ENCODE peak calls at places on chromosomes 16 and 17, in four cellular contexts. L is MM.1S, X is heart right ventricle, Z is neural progenitor cell. C is an unnamed sample.

GRCh38 chr16:69494993-69495392 is 70.6 kb downstream of the CYB5B start:
- DNase-seq in Z (peak; percentile 57), L (no peak), X (no peak), C (no peak)

GRCh38 chr17:63996430-63997182 is 1.5 kb upstream of the PRR29 start:
- DNase-seq in Z (peak; percentile 0), X (no peak), L (no peak), C (no peak)

GRCh38 chr16:66538910-66539309 is 11.0 kb downstream of the TK2 start:
- DNase-seq in X (no peak), Z (no peak), L (no peak), C (no peak)

GRCh38 chr17:29677139-29677834 is 54.6 kb upstream of the CORO6 start:
- DNase-seq in L (no peak), X (no peak), Z (no peak), C (no peak)

GRCh38 chr17:17176341-17176740 is 29.8 kb downstream of the PLD6 start:
- DNase-seq in L (no peak), X (no peak), Z (no peak), C (no peak)

GRCh38 chr16:58236231-58236690 is 38.4 kb upstream of the CSNK2A2 start:
- DNase-seq in X (peak; percentile 52), L (peak; percentile 75), Z (peak; percentile 93), C (peak; percentile 59)

GRCh38 chr16:54465063-54465462 is 178.5 kb upstream of the IRX3 start:
- DNase-seq in Z (no peak), L (no peak), X (no peak), C (no peak)

GRCh38 chr17:1905190-1905919 is 75.5 kb downstream of the RPA1 start:
- DNase-seq in L (no peak), Z (peak; percentile 73), X (no peak), C (no peak)

GRCh38 chr16:80759419-80760162 is 44.8 kb downstream of the CDYL2 start:
- DNase-seq in L (no peak), X (no peak), Z (no peak), C (no peak)

GRCh38 chr17:59565959-59566324 is 532 bp downstream of the DHX40 start:
- DNase-seq in L (peak; percentile 52), Z (peak; percentile 79), X (peak; percentile 23), C (peak; percentile 15)

GRCh38 chr16:11783319-11784047 is 13.6 kb downstream of the ZC3H7A start:
- DNase-seq in L (peak; percentile 70), X (no peak), Z (no peak), C (no peak)

GRCh38 chr16:53129281-53130192 is 74.7 kb downstream of the CHD9 start:
- DNase-seq in Z (no peak), X (no peak), L (no peak), C (peak; percentile 11)

GRCh38 chr16:25264599-25264998 is 7.0 kb upstream of the ZKSCAN2 start:
- DNase-seq in L (peak; percentile 14), Z (peak; percentile 15), X (no peak), C (no peak)

GRCh38 chr16:29192329-29193247 is 207.7 kb downstream of the LAT start:
- DNase-seq in X (no peak), L (no peak), Z (no peak), C (no peak)

GRCh38 chr17:40341808-40342574 is 22.5 kb downstream of the GJD3 start:
- DNase-seq in X (peak; percentile 88), Z (peak; percentile 84), L (no peak), C (peak; percentile 77)

GRCh38 chr17:8837438-8838075 is 29.9 kb downstream of the PIK3R6 start:
- DNase-seq in Z (no peak), L (no peak), X (no peak), C (no peak)

GRCh38 chr17:39069114-39069756 is 82.2 kb downstream of the PLXDC1 start:
- DNase-seq in X (no peak), L (peak; percentile 39), Z (peak; percentile 74), C (peak; percentile 15)

GRCh38 chr16:54072237-54072636 is 214.3 kb downstream of the IRX3 start:
- DNase-seq in Z (peak; percentile 36), X (no peak), L (no peak), C (no peak)

GRCh38 chr17:5329784-5330557 is 47.9 kb downstream of the RABEP1 start:
- DNase-seq in L (peak; percentile 35), Z (no peak), X (no peak), C (no peak)

GRCh38 chr17:40915199-40915661 is 22.2 kb downstream of the KRT23 start:
- DNase-seq in L (no peak), X (no peak), Z (no peak), C (no peak)

GRCh38 chr17:46878055-46878454 is 26.7 kb downstream of the WNT9B start:
- DNase-seq in Z (no peak), L (no peak), X (peak; percentile 41), C (no peak)

GRCh38 chr17:11026903-11027302 is 189.0 kb upstream of the PIRT start:
- DNase-seq in X (no peak), L (no peak), Z (no peak), C (no peak)

GRCh38 chr17:383771-384621 is 31.4 kb upstream of the RPH3AL start:
- DNase-seq in Z (peak; percentile 14), X (no peak), L (no peak), C (no peak)

GRCh38 chr16:66070140-66070887 is 296.2 kb upstream of the CDH5 start:
- DNase-seq in L (no peak), Z (no peak), X (peak; percentile 68), C (peak; percentile 85)

GRCh38 chr16:81901483-81901882 is 109.8 kb downstream of the SDR42E1 start:
- DNase-seq in L (no peak), X (no peak), Z (no peak), C (peak; percentile 68)

GRCh38 chr16:5649762-5650445 is 552.3 kb upstream of the EEF2KMT start:
- DNase-seq in X (no peak), Z (no peak), L (no peak), C (no peak)

GRCh38 chr17:32267690-32268205 is 2.1 kb downstream of the RHBDL3 start:
- DNase-seq in Z (peak; percentile 37), X (no peak), L (no peak), C (no peak)

GRCh38 chr16:55701442-55702319 is 45.9 kb downstream of the SLC6A2 start:
- DNase-seq in X (peak; percentile 61), Z (peak; percentile 70), L (peak; percentile 48), C (peak; percentile 32)

GRCh38 chr16:64440421-64440831 is 681.4 kb downstream of the CDH11 start:
- DNase-seq in L (no peak), X (no peak), Z (no peak), C (no peak)

GRCh38 chr16:28257256-28257655 is 35.1 kb upstream of the SBK1 start:
- DNase-seq in X (no peak), L (no peak), Z (no peak), C (no peak)

GRCh38 chr16:49513040-49513439 is 139.4 kb downstream of the C16orf78 start:
- DNase-seq in L (peak; percentile 18), Z (peak; percentile 53), X (no peak), C (no peak)

GRCh38 chr16:70468776-70469525 is 14.6 kb downstream of the FCSK start:
- DNase-seq in L (no peak), Z (peak; percentile 36), X (no peak), C (no peak)

GRCh38 chr16:87754535-87754934 is 11.3 kb downstream of the KLHDC4 start:
- DNase-seq in X (no peak), L (no peak), Z (no peak), C (no peak)

GRCh38 chr17:59851431-59852375 is 41.0 kb downstream of the TUBD1 start:
- DNase-seq in L (no peak), Z (no peak), X (no peak), C (peak; percentile 65)

GRCh38 chr16:55035956-55036355 is 105.3 kb downstream of the IRX5 start:
- DNase-seq in X (no peak), L (no peak), Z (no peak), C (no peak)

DNA sequence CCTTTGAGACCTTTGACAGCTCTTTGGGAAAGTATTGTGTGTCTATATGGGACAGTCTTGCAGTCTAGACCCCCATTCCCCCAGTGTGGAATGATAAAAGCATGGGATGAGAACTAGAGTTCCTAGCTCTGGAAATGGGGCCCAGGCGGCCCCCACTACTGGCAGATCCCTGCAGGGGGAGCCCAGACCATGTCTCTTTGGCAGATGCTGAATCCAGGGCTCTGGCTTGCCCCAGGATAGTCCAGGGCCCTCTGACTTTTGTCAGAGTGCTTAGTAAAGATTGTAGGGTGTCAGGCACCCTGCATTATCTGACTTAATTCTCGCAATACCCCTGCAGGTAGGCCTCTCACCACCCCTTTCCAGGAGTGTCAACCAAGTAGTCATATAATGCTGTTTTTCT is 8.3 kb downstream of the ALKBH5 start:
- DNase-seq in L (no peak), Z (no peak), X (no peak), C (no peak)
- TF ChIP-seq CTCF in L (peak; percentile 26), Z (peak; percentile 39), X (peak; percentile 40), C (no peak)

GRCh38 chr17:80970044-80970761 is 21.4 kb upstream of the CHMP6 start:
- DNase-seq in X (peak; percentile 57), L (peak; percentile 38), Z (peak; percentile 62), C (peak; percentile 32)
- TF ChIP-seq CTCF in X (peak; percentile 62), L (peak; percentile 71), Z (peak; percentile 54), C (peak; percentile 66)

DNA sequence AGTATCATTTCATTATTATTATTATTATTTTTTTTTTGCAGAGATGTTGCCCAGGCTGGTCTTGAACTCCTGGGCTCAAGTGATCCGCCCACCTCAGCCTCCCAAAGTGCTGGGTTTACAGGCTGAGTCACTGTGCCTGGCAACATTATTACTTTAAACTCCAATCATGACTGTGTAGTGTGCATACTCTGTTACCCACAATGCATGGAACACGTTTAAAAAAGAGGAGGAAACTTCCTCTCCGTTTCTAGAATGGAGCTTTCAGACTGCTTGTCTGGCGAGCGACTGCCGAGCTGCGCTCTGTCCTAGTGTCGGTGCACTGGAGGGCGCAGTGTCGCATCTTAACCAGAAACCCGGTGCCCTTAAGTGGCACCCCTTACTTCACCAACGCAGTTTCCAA is 22.1 kb upstream of the FASN start:
- DNase-seq in X (no peak), L (no peak), Z (no peak), C (no peak)
- TF ChIP-seq CTCF in X (no peak), L (no peak), Z (no peak), C (no peak)

DNA sequence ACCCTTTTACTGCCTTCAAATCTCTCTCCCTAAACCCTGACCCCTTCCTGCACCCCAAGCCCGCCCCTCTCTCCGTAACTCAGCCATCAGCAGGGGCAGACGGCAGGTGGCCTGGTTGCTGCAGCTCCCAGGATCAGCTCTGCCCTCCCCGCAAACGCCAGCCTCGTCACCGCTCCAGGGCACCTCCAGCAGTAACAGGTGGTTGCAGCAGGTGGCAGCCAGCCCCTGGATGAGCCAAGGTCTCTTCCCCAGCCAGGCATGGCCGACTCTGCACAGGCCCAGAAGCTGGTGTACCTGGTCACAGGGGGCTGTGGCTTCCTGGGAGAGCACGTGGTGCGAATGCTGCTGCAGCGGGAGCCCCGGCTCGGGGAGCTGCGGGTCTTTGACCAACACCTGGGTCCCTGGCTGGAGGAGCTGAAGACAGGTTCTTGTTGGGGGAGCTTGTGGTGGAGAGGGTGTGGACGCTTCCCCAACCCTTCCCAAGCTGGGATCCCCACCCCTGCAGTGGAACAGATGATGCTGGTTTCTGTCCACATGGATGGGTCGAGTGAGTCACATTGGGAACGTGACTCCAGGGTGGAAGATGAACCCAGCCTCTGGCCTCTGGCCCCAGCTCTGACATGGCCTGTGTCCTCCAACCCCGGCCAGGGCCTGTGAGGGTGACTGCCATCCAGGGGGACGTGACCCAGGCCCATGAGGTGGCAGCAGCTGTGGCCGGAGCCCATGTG is 558 bp downstream of the HSD3B7 start:
- DNase-seq in X (no peak), Z (peak; percentile 62), L (no peak), C (peak; percentile 70)
- TF ChIP-seq CTCF in X (no peak), Z (no peak), L (no peak), C (peak; percentile 22)

C was measured in prostate gland.